ENCODE peak calls at places on chromosomes 7 and 10, in six cellular contexts. X is IMR-90, N is GM12892, E is ovary, H is GM12891, G is uterus. S is an unnamed sample.

GRCh38 chr10:575312-576129 is 113.9 kb downstream of the DIP2C start:
- DNase-seq in X (no peak), N (no peak), E (no peak), H (no peak), G (no peak), S (no peak)

GRCh38 chr7:130491841-130492518 is at the start of gene MEST:
- DNase-seq in X (peak; percentile 47), N (no peak), E (peak; percentile 20), H (no peak), G (no peak), S (peak; percentile 28)

GRCh38 chr10:113665352-113665751 is 1.5 kb upstream of the NRAP start:
- DNase-seq in X (no peak), N (no peak), E (no peak), H (no peak), G (no peak), S (no peak)

GRCh38 chr10:117541909-117542705 is 439 bp upstream of the EMX2 start:
- DNase-seq in X (peak; percentile 2), N (no peak), E (peak; percentile 93), H (no peak), G (peak; percentile 96), S (no peak)

GRCh38 chr10:117736655-117737054 is 194.1 kb downstream of the EMX2 start:
- DNase-seq in X (no peak), N (no peak), E (no peak), H (no peak), G (no peak), S (no peak)

GRCh38 chr10:103854265-103854686 is 1.1 kb downstream of the SH3PXD2A start:
- DNase-seq in X (no peak), N (no peak), E (peak; percentile 68), H (no peak), G (no peak), S (no peak)

GRCh38 chr7:42925630-42926029 is 6.3 kb downstream of the PSMA2 start:
- DNase-seq in X (no peak), N (no peak), E (no peak), H (no peak), G (no peak), S (no peak)

GRCh38 chr7:99419323-99420021 is 10.7 kb downstream of the BUD31 start:
- DNase-seq in X (no peak), N (no peak), E (no peak), H (no peak), G (no peak), S (peak; percentile 81)

GRCh38 chr7:4744391-4745264 is 30.8 kb upstream of the AP5Z1 start:
- DNase-seq in X (peak; percentile 99), N (peak; percentile 65), E (peak; percentile 95), H (peak; percentile 69), G (peak; percentile 99), S (peak; percentile 100)

GRCh38 chr7:69114374-69114773 is 483.9 kb upstream of the AUTS2 start:
- DNase-seq in X (no peak), N (no peak), E (no peak), H (no peak), G (no peak), S (no peak)

GRCh38 chr7:57404343-57404966 is 45.5 kb upstream of the ZNF716 start:
- DNase-seq in X (no peak), N (no peak), E (no peak), H (no peak), G (no peak), S (peak; percentile 88)

GRCh38 chr7:140478361-140479061 is 794 bp downstream of the MKRN1 start:
- DNase-seq in X (peak; percentile 27), N (peak; percentile 38), E (peak; percentile 43), H (peak; percentile 43), G (peak; percentile 38), S (peak; percentile 48)

GRCh38 chr10:58266826-58267712 is 625 bp downstream of the IPMK start:
- DNase-seq in X (peak; percentile 59), N (no peak), E (peak; percentile 58), H (no peak), G (peak; percentile 38), S (peak; percentile 62)

GRCh38 chr7:107538001-107538400 is 25.7 kb downstream of the COG5 start:
- DNase-seq in X (no peak), N (no peak), E (no peak), H (no peak), G (no peak), S (no peak)

GRCh38 chr7:47266131-47266706 is 315.7 kb downstream of the TNS3 start:
- DNase-seq in X (peak; percentile 68), N (no peak), E (peak; percentile 68), H (peak; percentile 39), G (peak; percentile 65), S (peak; percentile 89)

GRCh38 chr7:147913239-147913638 is 677.3 kb upstream of the C7orf33 start:
- DNase-seq in X (no peak), N (no peak), E (no peak), H (no peak), G (no peak), S (no peak)

GRCh38 chr7:157461805-157462771 is 125.3 kb downstream of the DNAJB6 start:
- DNase-seq in X (no peak), N (no peak), E (no peak), H (no peak), G (no peak), S (no peak)

GRCh38 chr7:118872568-118872967 is 648.1 kb downstream of the ANKRD7 start:
- DNase-seq in X (no peak), N (no peak), E (no peak), H (no peak), G (no peak), S (no peak)

GRCh38 chr10:32125023-32125422 is 68.8 kb upstream of the KIF5B start:
- DNase-seq in X (no peak), N (no peak), E (no peak), H (no peak), G (no peak), S (no peak)

GRCh38 chr10:78357673-78358206 is 324.1 kb downstream of the RPS24 start:
- DNase-seq in X (no peak), N (no peak), E (no peak), H (no peak), G (no peak), S (no peak)

GRCh38 chr7:128076831-128077271 is 45.6 kb upstream of the LRRC4 start:
- DNase-seq in X (no peak), N (no peak), E (peak; percentile 65), H (no peak), G (no peak), S (peak; percentile 85)

GRCh38 chr10:116629340-116629739 is 8.6 kb downstream of the PNLIPRP2 start:
- DNase-seq in X (no peak), N (no peak), E (no peak), H (no peak), G (no peak), S (no peak)

GRCh38 chr7:73567701-73568685 is 10.4 kb downstream of the TBL2 start:
- DNase-seq in X (no peak), N (no peak), E (no peak), H (no peak), G (no peak), S (no peak)

GRCh38 chr7:48518092-48518491 is 346.8 kb downstream of the ABCA13 start:
- DNase-seq in X (no peak), N (no peak), E (no peak), H (no peak), G (no peak), S (no peak)

GRCh38 chr10:45809829-45810228 is 37.5 kb downstream of the AGAP4 start:
- DNase-seq in X (peak; percentile 6), N (no peak), E (no peak), H (no peak), G (no peak), S (no peak)

GRCh38 chr10:31774291-31774900 is 154.2 kb downstream of the ARHGAP12 start:
- DNase-seq in X (peak; percentile 35), N (no peak), E (no peak), H (no peak), G (no peak), S (no peak)

GRCh38 chr10:68959695-68960524 is 3.9 kb downstream of the DDX21 start:
- DNase-seq in X (no peak), N (no peak), E (no peak), H (no peak), G (no peak), S (no peak)
- TF ChIP-seq POLR2A in X (no peak), N (no peak), E (no peak), H (no peak), G (no peak), S (no peak)

GRCh38 chr7:32495298-32496051 is at the start of gene AVL9:
- DNase-seq in X (peak; percentile 93), N (peak; percentile 82), E (peak; percentile 97), H (peak; percentile 86), G (peak; percentile 97), S (peak; percentile 100)
- TF ChIP-seq POLR2A in X (peak; percentile 90), N (peak; percentile 97), E (peak; percentile 82), H (peak; percentile 93), G (peak; percentile 51), S (peak; percentile 86)

DNA sequence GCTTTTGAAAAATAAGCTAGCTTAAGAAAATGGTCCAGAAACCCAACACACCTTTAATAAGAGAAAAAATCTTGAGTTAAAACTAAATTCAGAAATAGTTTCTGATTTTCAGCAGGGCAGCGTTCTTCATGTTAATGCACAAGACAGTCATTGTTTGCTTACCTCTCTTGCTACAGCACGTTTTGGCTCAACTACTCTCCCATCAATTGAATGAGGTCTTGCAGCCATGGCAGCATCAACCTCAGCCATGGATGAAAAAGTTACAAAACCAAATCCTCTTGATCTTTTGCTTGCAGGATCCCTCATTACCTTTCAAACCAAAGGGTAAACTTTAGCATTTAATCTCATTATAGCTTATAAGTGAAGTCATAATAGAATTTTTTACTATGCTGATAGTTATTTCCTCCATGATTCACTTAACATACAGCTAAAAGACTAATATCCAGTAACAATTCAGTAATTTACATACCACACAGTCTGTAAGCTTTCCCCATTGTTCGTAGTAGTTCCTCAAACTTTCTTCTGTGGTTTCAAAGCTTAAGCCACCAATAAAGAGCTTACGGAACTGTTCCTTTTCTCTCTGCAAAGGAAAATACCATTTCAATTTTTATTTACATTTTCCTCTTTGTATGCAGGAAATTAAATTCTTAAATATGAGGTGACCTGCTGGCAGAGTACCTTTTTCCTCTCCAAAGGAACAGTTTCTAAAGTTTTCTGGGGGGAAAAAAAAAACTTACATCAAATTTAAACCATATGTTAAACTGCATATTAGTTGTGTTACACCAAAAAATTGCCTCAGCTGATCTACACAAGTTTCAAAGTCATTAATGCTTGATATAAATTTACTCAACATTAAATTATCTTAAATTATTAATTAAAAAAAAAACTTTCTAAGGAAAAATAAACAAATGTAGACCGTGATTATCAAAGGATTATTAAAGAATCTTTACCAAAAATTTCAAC is 3.1 kb downstream of the HNRNPA2B1 start:
- DNase-seq in X (no peak), N (no peak), E (no peak), H (no peak), G (no peak), S (no peak)
- TF ChIP-seq POLR2A in X (no peak), N (peak; percentile 44), E (no peak), H (no peak), G (no peak), S (no peak)

GRCh38 chr7:155296788-155297516 is 726 bp upstream of the INSIG1 start:
- DNase-seq in X (peak; percentile 81), N (peak; percentile 52), E (peak; percentile 68), H (peak; percentile 40), G (peak; percentile 58), S (peak; percentile 67)
- TF ChIP-seq POLR2A in X (peak; percentile 42), N (peak; percentile 42), E (no peak), H (no peak), G (no peak), S (no peak)

GRCh38 chr7:101241015-101241363 is 3.4 kb upstream of the CLDN15 start:
- DNase-seq in X (no peak), N (no peak), E (no peak), H (no peak), G (no peak), S (no peak)
- TF ChIP-seq POLR2A in X (no peak), N (no peak), E (no peak), H (no peak), G (no peak), S (no peak)

S was measured in right lobe of liver.